ENCODE peak calls at places on chromosomes 3 and 15, in eight cellular contexts. X is K562; J is psoas muscle; I is CD4-positive, alpha-beta memory T cell; T is AG10803; F is foreskin fibroblast; Z is bronchial epithelial cell; W is BJ. S is an unnamed sample.

GRCh38 chr3:8730641-8731040 is 3.0 kb upstream of the CAV3 start:
- DNase-seq in T (peak), J (no peak), Z (no peak), W (no peak), X (no peak), F (peak), I (no peak), S (no peak)

GRCh38 chr15:51004103-51004536 is 90.6 kb downstream of the TNFAIP8L3 start:
- DNase-seq in T (peak), J (no peak), X (peak), I (no peak), W (no peak), Z (peak), F (peak), S (no peak)

GRCh38 chr3:22777834-22778233 is 425.3 kb upstream of the UBE2E2 start:
- DNase-seq in X (no peak), T (no peak), W (no peak), J (no peak), I (no peak), F (no peak), Z (no peak), S (no peak)

GRCh38 chr15:24772709-24773373 is 97.3 kb downstream of the NPAP1 start:
- DNase-seq in Z (peak), T (peak), I (peak), X (peak), F (peak), W (peak), J (peak), S (no peak)

GRCh38 chr3:64188810-64189560 is 36.3 kb downstream of the PRICKLE2 start:
- DNase-seq in W (peak), T (peak), F (peak), X (no peak), Z (peak), I (no peak), J (no peak), S (no peak)

GRCh38 chr15:70415330-70415884 is 317.7 kb upstream of the TLE3 start:
- DNase-seq in J (no peak), T (no peak), X (no peak), F (no peak), Z (no peak), W (no peak), I (no peak), S (no peak)

GRCh38 chr15:68561901-68562300 is 16.9 kb upstream of the CORO2B start:
- DNase-seq in F (no peak), W (no peak), I (no peak), J (no peak), X (no peak), Z (no peak), T (no peak), S (no peak)

GRCh38 chr15:69719527-69719926 is 266.9 kb downstream of the RPLP1 start:
- DNase-seq in F (no peak), T (no peak), X (no peak), I (peak), W (no peak), Z (no peak), J (no peak), S (peak)

GRCh38 chr3:177069514-177070329 is 127.6 kb downstream of the TBL1XR1 start:
- DNase-seq in J (no peak), X (no peak), I (no peak), F (peak), T (peak), Z (peak), W (peak), S (no peak)

GRCh38 chr3:143070977-143071551 is 48.5 kb upstream of the CHST2 start:
- DNase-seq in X (no peak), J (no peak), F (peak), W (peak), Z (peak), T (peak), I (no peak), S (no peak)

GRCh38 chr3:168834558-168834957 is 738.8 kb upstream of the GOLIM4 start:
- DNase-seq in J (no peak), I (no peak), Z (no peak), F (no peak), X (no peak), W (no peak), T (no peak), S (no peak)

GRCh38 chr3:136973352-136973751 is 15.6 kb downstream of the IL20RB start:
- DNase-seq in I (no peak), W (no peak), J (no peak), T (no peak), F (no peak), X (no peak), Z (no peak), S (no peak)

GRCh38 chr15:93703092-93703785 is 528.1 kb upstream of the MCTP2 start:
- DNase-seq in J (no peak), W (no peak), I (no peak), X (no peak), Z (peak), F (no peak), T (no peak), S (peak)

GRCh38 chr15:92714457-92715401 is 59.2 kb upstream of the FAM174B start:
- DNase-seq in J (peak), T (peak), Z (peak), I (peak), X (peak), F (peak), W (no peak), S (peak)

GRCh38 chr3:73868688-73869315 is 244.1 kb upstream of the PDZRN3 start:
- DNase-seq in F (peak), T (peak), J (no peak), W (peak), X (no peak), I (no peak), Z (peak), S (peak)

GRCh38 chr3:1118074-1118473 is 25.2 kb downstream of the CNTN6 start:
- DNase-seq in I (no peak), T (no peak), Z (peak), J (no peak), W (no peak), X (no peak), F (no peak), S (no peak)

GRCh38 chr3:48411606-48412374 is 18.1 kb downstream of the PLXNB1 start:
- DNase-seq in F (no peak), W (no peak), T (no peak), J (no peak), X (no peak), Z (no peak), I (no peak), S (no peak)

GRCh38 chr3:16429086-16429485 is 84.4 kb downstream of the RFTN1 start:
- DNase-seq in T (peak), F (peak), J (no peak), I (no peak), X (no peak), Z (peak), W (no peak), S (no peak)

GRCh38 chr15:52790941-52791751 is 1.0 kb upstream of the ONECUT1 start:
- DNase-seq in T (no peak), F (peak), Z (no peak), W (no peak), I (no peak), J (no peak), X (no peak), S (no peak)

GRCh38 chr3:81869380-81869779 is 107.9 kb upstream of the GBE1 start:
- DNase-seq in X (no peak), Z (no peak), I (no peak), F (no peak), W (no peak), T (no peak), J (no peak), S (no peak)

GRCh38 chr15:97023131-97023844 is 692.8 kb downstream of the NR2F2 start:
- DNase-seq in Z (peak), T (no peak), X (no peak), J (no peak), W (no peak), I (no peak), F (no peak), S (no peak)

GRCh38 chr3:123725652-123726400 is 141.0 kb upstream of the HACD2 start:
- DNase-seq in T (no peak), I (no peak), X (no peak), J (no peak), W (no peak), F (no peak), Z (no peak), S (no peak)

GRCh38 chr15:81387629-81388430 is 13.8 kb upstream of the TMC3 start:
- DNase-seq in W (no peak), J (no peak), Z (no peak), I (no peak), F (no peak), X (no peak), T (no peak), S (no peak)

GRCh38 chr3:191328383-191328962 is 721 bp upstream of the CCDC50 start:
- DNase-seq in I (no peak), Z (peak), J (no peak), X (peak), W (no peak), F (no peak), T (no peak), S (no peak)
- H3K4me3 ChIP-seq in I (no peak), Z (peak), J (peak), X (peak), W (peak), F (peak), T (peak), S (no peak)

GRCh38 chr3:138114988-138115971 is at the start of gene DZIP1L:
- DNase-seq in W (no peak), F (peak), J (peak), T (peak), I (no peak), X (peak), Z (peak), S (no peak)

GRCh38 chr3:138112362-138112761 is 3.0 kb downstream of the DZIP1L start:
- DNase-seq in I (no peak), Z (peak), J (no peak), F (peak), T (no peak), W (no peak), X (no peak), S (no peak)

GRCh38 chr3:138118863-138119766 is 3.7 kb upstream of the DZIP1L start:
- DNase-seq in J (peak), I (peak), F (peak), Z (peak), T (peak), W (no peak), X (peak), S (peak)

GRCh38 chr3:138113309-138113708 is 2.1 kb downstream of the DZIP1L start:
- DNase-seq in W (no peak), X (no peak), I (no peak), J (no peak), F (no peak), Z (no peak), T (peak), S (no peak)

DNA sequence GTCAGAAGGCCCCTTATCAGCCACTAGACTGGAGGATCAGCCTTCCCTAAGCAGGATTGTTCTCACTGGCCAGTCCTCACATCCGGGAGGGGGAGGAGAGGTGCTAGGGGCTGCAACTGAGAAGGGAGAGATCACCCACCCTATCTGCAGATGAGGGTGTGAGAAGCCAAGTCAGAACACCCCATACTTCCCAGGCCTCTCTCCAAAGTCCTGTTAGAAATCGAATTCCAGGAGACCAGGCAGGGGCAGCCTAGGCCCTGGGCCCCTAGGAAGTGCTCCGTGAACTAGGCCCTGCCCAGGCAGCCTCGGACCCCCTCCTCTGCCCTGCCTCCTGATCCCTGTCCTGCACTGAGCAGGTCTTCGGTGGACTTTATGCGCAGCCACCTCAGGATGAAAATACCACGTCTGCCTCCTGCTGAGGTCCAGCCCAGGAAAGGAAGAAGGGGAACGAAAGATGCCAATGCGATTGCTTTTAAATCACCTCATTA is 933 bp downstream of the DZIP1L start:
- DNase-seq in J (no peak), T (peak), W (no peak), F (peak), I (no peak), Z (no peak), X (no peak), S (no peak)
- H3K4me3 ChIP-seq in J (peak), T (peak), W (peak), F (peak), I (no peak), Z (peak), X (peak), S (peak)

GRCh38 chr3:57592306-57592705 is 4.8 kb downstream of the ARF4 start:
- DNase-seq in Z (no peak), J (no peak), F (no peak), W (no peak), T (no peak), X (no peak), I (no peak), S (no peak)
- H3K4me3 ChIP-seq in Z (no peak), J (no peak), F (peak), W (no peak), T (peak), X (no peak), I (no peak), S (no peak)

DNA sequence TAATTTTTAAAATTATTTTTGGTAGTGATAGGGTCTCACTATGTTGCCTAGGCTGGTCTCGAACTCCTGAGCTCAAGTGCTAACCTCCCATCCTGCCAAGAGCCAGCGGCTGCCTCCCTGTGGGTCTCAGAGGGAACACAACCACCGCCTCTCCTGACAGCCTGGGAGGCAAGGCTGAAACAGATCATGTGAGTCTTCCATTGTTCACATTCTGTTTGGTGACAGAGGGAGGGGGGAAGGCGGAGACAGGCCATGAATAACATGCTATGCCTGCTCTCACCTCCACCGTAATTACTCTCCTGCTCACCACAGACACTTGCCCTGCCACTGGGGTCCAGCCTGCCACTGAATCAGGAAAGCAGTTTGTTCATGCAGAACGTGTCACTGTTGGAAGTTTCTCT is 78.3 kb upstream of the RASGRF1 start:
- DNase-seq in X (no peak), Z (peak), W (no peak), F (peak), T (no peak), J (no peak), I (no peak), S (no peak)
- H3K4me3 ChIP-seq in X (no peak), Z (no peak), W (no peak), F (no peak), T (no peak), J (no peak), I (no peak), S (no peak)

GRCh38 chr15:98874773-98875172 is 132.8 kb downstream of the PGPEP1L start:
- DNase-seq in Z (peak), I (no peak), W (no peak), T (no peak), J (no peak), X (no peak), F (peak), S (no peak)

GRCh38 chr15:98873441-98874218 is 134.0 kb downstream of the PGPEP1L start:
- DNase-seq in I (no peak), X (no peak), Z (peak), F (peak), W (peak), J (no peak), T (peak), S (no peak)

GRCh38 chr15:98872777-98873176 is 134.8 kb downstream of the PGPEP1L start:
- DNase-seq in J (no peak), W (no peak), I (no peak), F (no peak), Z (peak), X (no peak), T (peak), S (no peak)

GRCh38 chr15:98875309-98875708 is 132.3 kb downstream of the PGPEP1L start:
- DNase-seq in J (no peak), I (no peak), F (peak), Z (no peak), T (peak), X (no peak), W (no peak), S (no peak)

DNA sequence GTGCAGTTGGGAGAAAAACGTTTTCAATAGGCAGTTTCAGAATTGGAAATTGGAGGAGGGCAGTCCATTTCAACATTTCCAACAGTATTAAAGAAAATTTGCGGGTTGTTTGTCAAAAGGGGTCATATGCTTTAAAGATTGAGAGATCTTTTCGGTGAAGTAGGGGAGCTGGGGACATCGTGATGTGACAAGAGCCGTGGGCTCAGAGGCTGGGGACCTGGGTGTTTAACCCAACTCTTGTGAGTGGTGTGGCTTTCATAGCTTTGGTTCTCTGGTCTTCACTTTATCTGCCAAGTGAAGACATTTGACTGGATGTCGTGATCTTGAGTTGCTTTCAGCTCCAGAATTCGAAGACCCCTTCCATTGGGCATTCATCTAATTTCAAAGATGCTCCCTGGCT is 133.2 kb downstream of the PGPEP1L start:
- DNase-seq in T (no peak), W (no peak), Z (no peak), I (no peak), J (no peak), F (no peak), X (no peak), S (no peak)
- H3K4me3 ChIP-seq in T (peak), W (no peak), Z (no peak), I (no peak), J (no peak), F (peak), X (no peak), S (no peak)

S was measured in Jurkat, Clone E6-1.